ENCODE peak calls at places on chromosomes 4 and X, in ten cellular contexts. One of them, this sample, is unnamed.

GRCh38 chr4:153564630-153565525 is 98.7 kb downstream of the TMEM131L start:
- DNase-seq in left lung: no peak
- DNase-seq in body of pancreas: peak
- DNase-seq in astrocyte of the spinal cord: no peak
- DNase-seq in GM23338: no peak
- DNase-seq in lower leg skin: no peak
- DNase-seq in bronchial epithelial cell: no peak
- DNase-seq in colonic mucosa: peak
- DNase-seq in neural crest cell: no peak
- DNase-seq in fibroblast of lung: peak
- DNase-seq in this sample: no peak

GRCh38 chr4:23969635-23970034 is 79.8 kb upstream of the PPARGC1A start:
- DNase-seq in colonic mucosa: no peak
- DNase-seq in left lung: no peak
- DNase-seq in neural crest cell: no peak
- DNase-seq in astrocyte of the spinal cord: no peak
- DNase-seq in body of pancreas: no peak
- DNase-seq in GM23338: no peak
- DNase-seq in fibroblast of lung: no peak
- DNase-seq in bronchial epithelial cell: no peak
- DNase-seq in lower leg skin: no peak
- DNase-seq in this sample: no peak

GRCh38 chr4:124936427-124936826 is 223.9 kb upstream of the ANKRD50 start:
- DNase-seq in neural crest cell: no peak
- DNase-seq in body of pancreas: peak
- DNase-seq in fibroblast of lung: peak
- DNase-seq in colonic mucosa: no peak
- DNase-seq in left lung: peak
- DNase-seq in bronchial epithelial cell: no peak
- DNase-seq in lower leg skin: peak
- DNase-seq in astrocyte of the spinal cord: peak
- DNase-seq in GM23338: no peak
- DNase-seq in this sample: no peak

GRCh38 chrX:139738581-139738980 is 30.6 kb upstream of the MCF2 start:
- DNase-seq in neural crest cell: no peak
- DNase-seq in body of pancreas: no peak
- DNase-seq in colonic mucosa: no peak
- DNase-seq in fibroblast of lung: peak
- DNase-seq in lower leg skin: no peak
- DNase-seq in astrocyte of the spinal cord: peak
- DNase-seq in bronchial epithelial cell: peak
- DNase-seq in left lung: no peak
- DNase-seq in GM23338: no peak
- DNase-seq in this sample: no peak

GRCh38 chr4:106502106-106502699 is 133.6 kb upstream of the GIMD1 start:
- DNase-seq in lower leg skin: no peak
- DNase-seq in fibroblast of lung: peak
- DNase-seq in neural crest cell: peak
- DNase-seq in colonic mucosa: peak
- DNase-seq in GM23338: peak
- DNase-seq in body of pancreas: peak
- DNase-seq in astrocyte of the spinal cord: peak
- DNase-seq in bronchial epithelial cell: peak
- DNase-seq in left lung: peak
- DNase-seq in this sample: peak

GRCh38 chr4:47531241-47531953 is 46.3 kb downstream of the ATP10D start:
- DNase-seq in body of pancreas: peak
- DNase-seq in GM23338: peak
- DNase-seq in neural crest cell: no peak
- DNase-seq in fibroblast of lung: peak
- DNase-seq in colonic mucosa: peak
- DNase-seq in bronchial epithelial cell: peak
- DNase-seq in astrocyte of the spinal cord: peak
- DNase-seq in lower leg skin: no peak
- DNase-seq in left lung: peak
- DNase-seq in this sample: no peak

GRCh38 chrX:14095702-14096101 is 66.0 kb upstream of the GEMIN8 start:
- DNase-seq in astrocyte of the spinal cord: peak
- DNase-seq in GM23338: peak
- DNase-seq in colonic mucosa: peak
- DNase-seq in left lung: no peak
- DNase-seq in neural crest cell: peak
- DNase-seq in fibroblast of lung: peak
- DNase-seq in body of pancreas: peak
- DNase-seq in bronchial epithelial cell: peak
- DNase-seq in lower leg skin: no peak
- DNase-seq in this sample: peak

GRCh38 chrX:47247999-47248320 is 15.2 kb downstream of the USP11 start:
- DNase-seq in astrocyte of the spinal cord: no peak
- DNase-seq in GM23338: no peak
- DNase-seq in bronchial epithelial cell: no peak
- DNase-seq in colonic mucosa: no peak
- DNase-seq in fibroblast of lung: no peak
- DNase-seq in body of pancreas: no peak
- DNase-seq in neural crest cell: no peak
- DNase-seq in lower leg skin: peak
- DNase-seq in left lung: no peak
- DNase-seq in this sample: no peak

GRCh38 chrX:11097920-11098319 is 13.2 kb upstream of the HCCS start:
- DNase-seq in GM23338: no peak
- DNase-seq in bronchial epithelial cell: no peak
- DNase-seq in left lung: no peak
- DNase-seq in fibroblast of lung: no peak
- DNase-seq in lower leg skin: no peak
- DNase-seq in astrocyte of the spinal cord: no peak
- DNase-seq in neural crest cell: no peak
- DNase-seq in colonic mucosa: no peak
- DNase-seq in body of pancreas: no peak
- DNase-seq in this sample: no peak

GRCh38 chrX:24395775-24396174 is 35.3 kb downstream of the SUPT20HL1 start:
- DNase-seq in left lung: no peak
- DNase-seq in bronchial epithelial cell: peak
- DNase-seq in neural crest cell: peak
- DNase-seq in astrocyte of the spinal cord: peak
- DNase-seq in colonic mucosa: peak
- DNase-seq in GM23338: peak
- DNase-seq in body of pancreas: peak
- DNase-seq in fibroblast of lung: peak
- DNase-seq in lower leg skin: no peak
- DNase-seq in this sample: peak

GRCh38 chr4:176302283-176303275 is 17.2 kb upstream of the SPCS3 start:
- DNase-seq in astrocyte of the spinal cord: peak
- DNase-seq in lower leg skin: no peak
- DNase-seq in fibroblast of lung: peak
- DNase-seq in left lung: no peak
- DNase-seq in bronchial epithelial cell: peak
- DNase-seq in GM23338: no peak
- DNase-seq in colonic mucosa: no peak
- DNase-seq in body of pancreas: no peak
- DNase-seq in neural crest cell: no peak
- DNase-seq in this sample: no peak

GRCh38 chr4:166972071-166972470 is 262.2 kb downstream of the SPOCK3 start:
- DNase-seq in astrocyte of the spinal cord: peak
- DNase-seq in fibroblast of lung: peak
- DNase-seq in GM23338: no peak
- DNase-seq in body of pancreas: no peak
- DNase-seq in colonic mucosa: no peak
- DNase-seq in bronchial epithelial cell: peak
- DNase-seq in neural crest cell: no peak
- DNase-seq in left lung: no peak
- DNase-seq in lower leg skin: no peak
- DNase-seq in this sample: no peak

GRCh38 chr4:149531861-149532260 is 283.8 kb downstream of the IQCM start:
- DNase-seq in left lung: no peak
- DNase-seq in body of pancreas: no peak
- DNase-seq in lower leg skin: peak
- DNase-seq in bronchial epithelial cell: peak
- DNase-seq in astrocyte of the spinal cord: peak
- DNase-seq in fibroblast of lung: peak
- DNase-seq in GM23338: no peak
- DNase-seq in colonic mucosa: no peak
- DNase-seq in neural crest cell: no peak
- DNase-seq in this sample: no peak

GRCh38 chrX:54076903-54077302 is 32.6 kb upstream of the PHF8 start:
- DNase-seq in neural crest cell: no peak
- DNase-seq in bronchial epithelial cell: peak
- DNase-seq in colonic mucosa: no peak
- DNase-seq in body of pancreas: no peak
- DNase-seq in astrocyte of the spinal cord: peak
- DNase-seq in lower leg skin: no peak
- DNase-seq in fibroblast of lung: peak
- DNase-seq in GM23338: no peak
- DNase-seq in left lung: no peak
- DNase-seq in this sample: no peak

GRCh38 chrX:1321689-1322088 is 14.9 kb upstream of the IL3RA start:
- DNase-seq in neural crest cell: no peak
- DNase-seq in body of pancreas: no peak
- DNase-seq in astrocyte of the spinal cord: no peak
- DNase-seq in fibroblast of lung: no peak
- DNase-seq in left lung: no peak
- DNase-seq in bronchial epithelial cell: no peak
- DNase-seq in colonic mucosa: no peak
- DNase-seq in GM23338: no peak
- DNase-seq in lower leg skin: no peak
- DNase-seq in this sample: no peak

GRCh38 chrX:4572652-4573051 is 859.2 kb upstream of the PRKX start:
- DNase-seq in astrocyte of the spinal cord: no peak
- DNase-seq in neural crest cell: no peak
- DNase-seq in body of pancreas: no peak
- DNase-seq in bronchial epithelial cell: no peak
- DNase-seq in colonic mucosa: no peak
- DNase-seq in fibroblast of lung: no peak
- DNase-seq in left lung: no peak
- DNase-seq in GM23338: peak
- DNase-seq in lower leg skin: no peak
- DNase-seq in this sample: no peak

GRCh38 chr4:95505149-95505548 is 43.6 kb downstream of the UNC5C start:
- DNase-seq in astrocyte of the spinal cord: peak
- DNase-seq in GM23338: no peak
- DNase-seq in colonic mucosa: no peak
- DNase-seq in body of pancreas: no peak
- DNase-seq in lower leg skin: no peak
- DNase-seq in bronchial epithelial cell: no peak
- DNase-seq in left lung: no peak
- DNase-seq in fibroblast of lung: peak
- DNase-seq in neural crest cell: no peak
- DNase-seq in this sample: no peak

GRCh38 chrX:12701625-12702024 is 89.6 kb upstream of the PRPS2 start:
- DNase-seq in GM23338: peak
- DNase-seq in left lung: peak
- DNase-seq in bronchial epithelial cell: peak
- DNase-seq in lower leg skin: no peak
- DNase-seq in colonic mucosa: peak
- DNase-seq in neural crest cell: peak
- DNase-seq in astrocyte of the spinal cord: peak
- DNase-seq in body of pancreas: peak
- DNase-seq in fibroblast of lung: peak
- DNase-seq in this sample: no peak

DNA sequence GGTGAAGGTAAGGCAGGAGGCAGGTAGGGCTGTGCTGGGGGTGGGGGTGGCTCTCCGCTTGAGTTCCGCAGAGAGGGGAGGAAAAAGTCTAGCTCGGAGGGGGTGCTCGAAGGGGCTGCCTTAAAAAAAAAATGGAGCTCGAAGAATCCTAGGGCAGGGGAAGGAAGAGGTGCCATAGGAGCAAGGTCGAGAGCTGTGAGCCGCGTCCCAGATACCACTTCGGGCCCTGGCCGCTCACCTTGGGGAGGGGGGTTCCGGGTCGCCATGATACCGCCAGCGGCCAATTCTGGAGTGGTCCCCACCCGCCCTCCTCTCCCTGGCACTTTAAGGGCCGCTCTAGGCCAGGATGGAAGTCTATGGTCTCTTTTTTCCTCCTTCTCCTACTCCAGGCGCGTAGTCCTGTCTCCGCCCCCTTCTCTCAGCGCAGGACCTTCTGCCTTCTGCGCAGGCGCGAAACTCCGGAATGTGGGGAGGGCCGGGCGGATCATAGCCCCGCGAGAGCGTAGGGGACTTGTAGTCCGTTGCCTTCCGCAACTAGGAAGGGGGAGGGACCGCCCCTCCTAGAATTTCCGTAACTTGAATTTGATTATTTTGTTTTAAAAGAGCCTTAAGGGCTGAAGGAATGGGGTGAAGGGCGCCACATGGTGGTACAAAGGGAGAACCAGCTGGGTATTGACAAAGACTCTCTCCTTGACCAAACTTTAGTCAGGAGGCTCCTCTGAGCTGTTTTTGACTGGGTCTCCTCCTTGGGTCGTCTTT is at the start of gene FUNDC1:
- DNase-seq in bronchial epithelial cell: peak
- DNase-seq in left lung: peak
- DNase-seq in astrocyte of the spinal cord: peak
- DNase-seq in neural crest cell: peak
- DNase-seq in colonic mucosa: peak
- DNase-seq in GM23338: peak
- DNase-seq in lower leg skin: peak
- DNase-seq in fibroblast of lung: peak
- DNase-seq in body of pancreas: peak
- DNase-seq in this sample: peak
- TF ChIP-seq CTCF in bronchial epithelial cell: peak
- TF ChIP-seq CTCF in left lung: no peak
- TF ChIP-seq CTCF in astrocyte of the spinal cord: peak
- TF ChIP-seq CTCF in neural crest cell: peak
- TF ChIP-seq CTCF in colonic mucosa: peak
- TF ChIP-seq CTCF in GM23338: peak
- TF ChIP-seq CTCF in lower leg skin: no peak
- TF ChIP-seq CTCF in fibroblast of lung: peak
- TF ChIP-seq CTCF in body of pancreas: peak
- TF ChIP-seq CTCF in this sample: no peak

GRCh38 chrX:133171962-133172708 is 46.0 kb downstream of the TFDP3 start:
- DNase-seq in fibroblast of lung: peak
- DNase-seq in colonic mucosa: peak
- DNase-seq in left lung: no peak
- DNase-seq in lower leg skin: no peak
- DNase-seq in GM23338: peak
- DNase-seq in neural crest cell: no peak
- DNase-seq in bronchial epithelial cell: peak
- DNase-seq in body of pancreas: peak
- DNase-seq in astrocyte of the spinal cord: peak
- DNase-seq in this sample: no peak
- TF ChIP-seq CTCF in fibroblast of lung: no peak
- TF ChIP-seq CTCF in colonic mucosa: no peak
- TF ChIP-seq CTCF in left lung: peak
- TF ChIP-seq CTCF in lower leg skin: no peak
- TF ChIP-seq CTCF in GM23338: peak
- TF ChIP-seq CTCF in neural crest cell: peak
- TF ChIP-seq CTCF in bronchial epithelial cell: peak
- TF ChIP-seq CTCF in body of pancreas: peak
- TF ChIP-seq CTCF in astrocyte of the spinal cord: peak
- TF ChIP-seq CTCF in this sample: peak

GRCh38 chr4:56690393-56690971 is 9.4 kb upstream of the HOPX start:
- DNase-seq in neural crest cell: no peak
- DNase-seq in GM23338: peak
- DNase-seq in astrocyte of the spinal cord: no peak
- DNase-seq in lower leg skin: no peak
- DNase-seq in fibroblast of lung: no peak
- DNase-seq in left lung: no peak
- DNase-seq in colonic mucosa: no peak
- DNase-seq in body of pancreas: no peak
- DNase-seq in bronchial epithelial cell: no peak
- DNase-seq in this sample: no peak
- TF ChIP-seq CTCF in neural crest cell: no peak
- TF ChIP-seq CTCF in GM23338: peak
- TF ChIP-seq CTCF in astrocyte of the spinal cord: peak
- TF ChIP-seq CTCF in lower leg skin: no peak
- TF ChIP-seq CTCF in fibroblast of lung: no peak
- TF ChIP-seq CTCF in left lung: no peak
- TF ChIP-seq CTCF in colonic mucosa: no peak
- TF ChIP-seq CTCF in body of pancreas: no peak
- TF ChIP-seq CTCF in bronchial epithelial cell: no peak
- TF ChIP-seq CTCF in this sample: no peak

GRCh38 chrX:134908235-134908834 is 82.5 kb upstream of the SMIM10 start:
- DNase-seq in colonic mucosa: no peak
- DNase-seq in bronchial epithelial cell: no peak
- DNase-seq in body of pancreas: no peak
- DNase-seq in GM23338: no peak
- DNase-seq in lower leg skin: no peak
- DNase-seq in astrocyte of the spinal cord: peak
- DNase-seq in left lung: no peak
- DNase-seq in neural crest cell: no peak
- DNase-seq in fibroblast of lung: peak
- DNase-seq in this sample: no peak
- TF ChIP-seq CTCF in colonic mucosa: no peak
- TF ChIP-seq CTCF in bronchial epithelial cell: no peak
- TF ChIP-seq CTCF in body of pancreas: no peak
- TF ChIP-seq CTCF in GM23338: no peak
- TF ChIP-seq CTCF in lower leg skin: no peak
- TF ChIP-seq CTCF in astrocyte of the spinal cord: peak
- TF ChIP-seq CTCF in left lung: no peak
- TF ChIP-seq CTCF in neural crest cell: peak
- TF ChIP-seq CTCF in fibroblast of lung: no peak
- TF ChIP-seq CTCF in this sample: no peak